ENCODE peak calls at places on chromosome 12, in five cellular contexts. One of them, this sample, is unnamed.

GRCh38 chr12:46895726-46896125 is 69.9 kb upstream of the SLC38A4 start:
- DNase-seq in NCI-H2171 treated with DMSO at 0.1 percent for 48 hours: no peak
- DNase-seq in islet precursor cell: no peak
- DNase-seq in NCI-H226: no peak
- DNase-seq in HCEC 1CT: no peak
- DNase-seq in this sample: no peak

GRCh38 chr12:25979563-25979962 is 21.1 kb downstream of the RASSF8 start:
- DNase-seq in NCI-H2171 treated with DMSO at 0.1 percent for 48 hours: no peak
- DNase-seq in NCI-H226: peak
- DNase-seq in HCEC 1CT: peak
- DNase-seq in islet precursor cell: no peak
- DNase-seq in this sample: no peak

GRCh38 chr12:96141216-96141944 is 52.8 kb upstream of the ELK3 start:
- DNase-seq in NCI-H226: peak
- DNase-seq in NCI-H2171 treated with DMSO at 0.1 percent for 48 hours: no peak
- DNase-seq in islet precursor cell: peak
- DNase-seq in HCEC 1CT: peak
- DNase-seq in this sample: peak

GRCh38 chr12:47415054-47415453 is 290.8 kb downstream of the RPAP3 start:
- DNase-seq in HCEC 1CT: no peak
- DNase-seq in islet precursor cell: no peak
- DNase-seq in NCI-H226: no peak
- DNase-seq in NCI-H2171 treated with DMSO at 0.1 percent for 48 hours: no peak
- DNase-seq in this sample: no peak

GRCh38 chr12:28232212-28232928 is 42.1 kb downstream of the CCDC91 start:
- DNase-seq in NCI-H226: no peak
- DNase-seq in NCI-H2171 treated with DMSO at 0.1 percent for 48 hours: no peak
- DNase-seq in HCEC 1CT: no peak
- DNase-seq in islet precursor cell: no peak
- DNase-seq in this sample: no peak

GRCh38 chr12:120652671-120653435 is 12.4 kb downstream of the CABP1 start:
- DNase-seq in islet precursor cell: no peak
- DNase-seq in HCEC 1CT: no peak
- DNase-seq in NCI-H2171 treated with DMSO at 0.1 percent for 48 hours: no peak
- DNase-seq in NCI-H226: peak
- DNase-seq in this sample: no peak

GRCh38 chr12:40439771-40440492 is 215.1 kb downstream of the LRRK2 start:
- DNase-seq in NCI-H2171 treated with DMSO at 0.1 percent for 48 hours: peak
- DNase-seq in HCEC 1CT: peak
- DNase-seq in NCI-H226: peak
- DNase-seq in islet precursor cell: no peak
- DNase-seq in this sample: no peak

GRCh38 chr12:6341439-6342139 is at the start of gene TNFRSF1A:
- DNase-seq in NCI-H226: peak
- DNase-seq in islet precursor cell: peak
- DNase-seq in HCEC 1CT: peak
- DNase-seq in NCI-H2171 treated with DMSO at 0.1 percent for 48 hours: no peak
- DNase-seq in this sample: peak

GRCh38 chr12:128864516-128865186 is 11.4 kb downstream of the GLT1D1 start:
- DNase-seq in HCEC 1CT: no peak
- DNase-seq in NCI-H2171 treated with DMSO at 0.1 percent for 48 hours: no peak
- DNase-seq in islet precursor cell: no peak
- DNase-seq in NCI-H226: no peak
- DNase-seq in this sample: no peak

GRCh38 chr12:26971963-26972362 is 33.7 kb downstream of the FGFR1OP2 start:
- DNase-seq in HCEC 1CT: no peak
- DNase-seq in NCI-H226: no peak
- DNase-seq in islet precursor cell: no peak
- DNase-seq in NCI-H2171 treated with DMSO at 0.1 percent for 48 hours: no peak
- DNase-seq in this sample: no peak

GRCh38 chr12:52063986-52064649 is 5.7 kb upstream of the ATG101 start:
- DNase-seq in NCI-H226: no peak
- DNase-seq in islet precursor cell: no peak
- DNase-seq in HCEC 1CT: peak
- DNase-seq in NCI-H2171 treated with DMSO at 0.1 percent for 48 hours: no peak
- DNase-seq in this sample: no peak

GRCh38 chr12:79674629-79675028 is 16.1 kb downstream of the PAWR start:
- DNase-seq in NCI-H2171 treated with DMSO at 0.1 percent for 48 hours: peak
- DNase-seq in HCEC 1CT: peak
- DNase-seq in islet precursor cell: no peak
- DNase-seq in NCI-H226: peak
- DNase-seq in this sample: peak

GRCh38 chr12:117686911-117687377 is 281.8 kb downstream of the KSR2 start:
- DNase-seq in NCI-H2171 treated with DMSO at 0.1 percent for 48 hours: no peak
- DNase-seq in NCI-H226: no peak
- DNase-seq in HCEC 1CT: peak
- DNase-seq in islet precursor cell: peak
- DNase-seq in this sample: no peak

GRCh38 chr12:57896437-57897201 is 44.7 kb upstream of the ATP23 start:
- DNase-seq in HCEC 1CT: peak
- DNase-seq in islet precursor cell: peak
- DNase-seq in NCI-H2171 treated with DMSO at 0.1 percent for 48 hours: peak
- DNase-seq in NCI-H226: no peak
- DNase-seq in this sample: peak

GRCh38 chr12:12442548-12443071 is 85.7 kb downstream of the BORCS5 start:
- DNase-seq in NCI-H2171 treated with DMSO at 0.1 percent for 48 hours: no peak
- DNase-seq in islet precursor cell: no peak
- DNase-seq in HCEC 1CT: peak
- DNase-seq in NCI-H226: peak
- DNase-seq in this sample: peak

GRCh38 chr12:69985656-69986055 is 160.6 kb downstream of the MYRFL start:
- DNase-seq in HCEC 1CT: no peak
- DNase-seq in islet precursor cell: peak
- DNase-seq in NCI-H2171 treated with DMSO at 0.1 percent for 48 hours: peak
- DNase-seq in NCI-H226: no peak
- DNase-seq in this sample: no peak

GRCh38 chr12:90896164-90896563 is 58.8 kb downstream of the CCER1 start:
- DNase-seq in NCI-H2171 treated with DMSO at 0.1 percent for 48 hours: no peak
- DNase-seq in HCEC 1CT: peak
- DNase-seq in islet precursor cell: peak
- DNase-seq in NCI-H226: peak
- DNase-seq in this sample: peak

GRCh38 chr12:80321653-80322052 is 122.4 kb upstream of the PTPRQ start:
- DNase-seq in HCEC 1CT: peak
- DNase-seq in NCI-H226: peak
- DNase-seq in NCI-H2171 treated with DMSO at 0.1 percent for 48 hours: no peak
- DNase-seq in islet precursor cell: peak
- DNase-seq in this sample: peak

GRCh38 chr12:104669851-104670337 is 213.1 kb downstream of the CHST11 start:
- DNase-seq in islet precursor cell: no peak
- DNase-seq in NCI-H2171 treated with DMSO at 0.1 percent for 48 hours: no peak
- DNase-seq in NCI-H226: no peak
- DNase-seq in HCEC 1CT: no peak
- DNase-seq in this sample: no peak

GRCh38 chr12:78584695-78585094 is 279.9 kb upstream of the SYT1 start:
- DNase-seq in HCEC 1CT: no peak
- DNase-seq in islet precursor cell: peak
- DNase-seq in NCI-H2171 treated with DMSO at 0.1 percent for 48 hours: peak
- DNase-seq in NCI-H226: no peak
- DNase-seq in this sample: peak

GRCh38 chr12:14958361-14959125 is 2.9 kb downstream of the ARHGDIB start:
- DNase-seq in HCEC 1CT: no peak
- DNase-seq in NCI-H226: no peak
- DNase-seq in NCI-H2171 treated with DMSO at 0.1 percent for 48 hours: no peak
- DNase-seq in islet precursor cell: no peak
- DNase-seq in this sample: no peak

GRCh38 chr12:129069886-129070285 is 216.6 kb downstream of the GLT1D1 start:
- DNase-seq in HCEC 1CT: no peak
- DNase-seq in NCI-H226: no peak
- DNase-seq in NCI-H2171 treated with DMSO at 0.1 percent for 48 hours: no peak
- DNase-seq in islet precursor cell: no peak
- DNase-seq in this sample: no peak

GRCh38 chr12:89179983-89180382 is 172.3 kb downstream of the DUSP6 start:
- DNase-seq in HCEC 1CT: peak
- DNase-seq in islet precursor cell: no peak
- DNase-seq in NCI-H2171 treated with DMSO at 0.1 percent for 48 hours: no peak
- DNase-seq in NCI-H226: peak
- DNase-seq in this sample: peak

GRCh38 chr12:46377678-46378077 is 5.1 kb upstream of the SLC38A2 start:
- DNase-seq in islet precursor cell: no peak
- DNase-seq in NCI-H226: peak
- DNase-seq in HCEC 1CT: peak
- DNase-seq in NCI-H2171 treated with DMSO at 0.1 percent for 48 hours: no peak
- DNase-seq in this sample: peak

GRCh38 chr12:104546575-104546974 is 89.8 kb downstream of the CHST11 start:
- DNase-seq in NCI-H2171 treated with DMSO at 0.1 percent for 48 hours: no peak
- DNase-seq in NCI-H226: no peak
- DNase-seq in HCEC 1CT: no peak
- DNase-seq in islet precursor cell: no peak
- DNase-seq in this sample: no peak

GRCh38 chr12:29681370-29681769 is 102.4 kb downstream of the TMTC1 start:
- DNase-seq in NCI-H226: no peak
- DNase-seq in NCI-H2171 treated with DMSO at 0.1 percent for 48 hours: no peak
- DNase-seq in islet precursor cell: no peak
- DNase-seq in HCEC 1CT: no peak
- DNase-seq in this sample: no peak

GRCh38 chr12:32264995-32265394 is 134.4 kb upstream of the FGD4 start:
- DNase-seq in islet precursor cell: no peak
- DNase-seq in HCEC 1CT: peak
- DNase-seq in NCI-H226: no peak
- DNase-seq in NCI-H2171 treated with DMSO at 0.1 percent for 48 hours: peak
- DNase-seq in this sample: peak

GRCh38 chr12:71071466-71072097 is 86.2 kb downstream of the TSPAN8 start:
- DNase-seq in islet precursor cell: no peak
- DNase-seq in HCEC 1CT: peak
- DNase-seq in NCI-H226: no peak
- DNase-seq in NCI-H2171 treated with DMSO at 0.1 percent for 48 hours: no peak
- DNase-seq in this sample: no peak

GRCh38 chr12:100741084-100741711 is 53.4 kb upstream of the ANO4 start:
- DNase-seq in HCEC 1CT: peak
- DNase-seq in NCI-H2171 treated with DMSO at 0.1 percent for 48 hours: peak
- DNase-seq in islet precursor cell: no peak
- DNase-seq in NCI-H226: no peak
- DNase-seq in this sample: peak

GRCh38 chr12:2429032-2429431 is 365.7 kb upstream of the FKBP4 start:
- DNase-seq in NCI-H2171 treated with DMSO at 0.1 percent for 48 hours: no peak
- DNase-seq in HCEC 1CT: peak
- DNase-seq in NCI-H226: no peak
- DNase-seq in islet precursor cell: no peak
- DNase-seq in this sample: peak

GRCh38 chr12:132942611-132943010 is 13.5 kb downstream of the ZNF605 start:
- DNase-seq in NCI-H2171 treated with DMSO at 0.1 percent for 48 hours: no peak
- DNase-seq in NCI-H226: no peak
- DNase-seq in islet precursor cell: no peak
- DNase-seq in HCEC 1CT: no peak
- DNase-seq in this sample: no peak